ENCODE peak calls at places on chromosomes 7 and 10, in four cellular contexts. Y is OCI-M1; G is activated effector memory CD4-positive, alpha-beta T cell treated with anti-CD3 and anti-CD28 coated beads, Interleukin-2, amount 50 U/mL, for 16 hours; N is dermis microvascular lymphatic vessel endothelial cell. F is an unnamed sample.

GRCh38 chr7:24728503-24729364 is 28.5 kb downstream of the GSDME start:
- DNase-seq in N (no peak), G (no peak), Y (peak), F (no peak)

GRCh38 chr10:73873843-73874215 is 526 bp downstream of the CAMK2G start:
- DNase-seq in G (peak), N (no peak), Y (peak), F (peak)

GRCh38 chr7:87155788-87156187 is 3.5 kb downstream of the DMTF1 start:
- DNase-seq in Y (no peak), G (no peak), N (no peak), F (no peak)

GRCh38 chr7:151665363-151665762 is 145.7 kb upstream of the RHEB start:
- DNase-seq in Y (no peak), G (no peak), N (no peak), F (no peak)

GRCh38 chr7:121985476-121985875 is 112.5 kb downstream of the PTPRZ1 start:
- DNase-seq in Y (no peak), G (no peak), N (no peak), F (no peak)

GRCh38 chr10:62815373-62816111 is 624 bp downstream of the EGR2 start:
- DNase-seq in Y (no peak), G (peak), N (no peak), F (peak)

GRCh38 chr10:61010863-61011262 is 66.9 kb upstream of the RHOBTB1 start:
- DNase-seq in Y (peak), N (no peak), G (no peak), F (no peak)

GRCh38 chr7:18345641-18346234 is 149.8 kb upstream of the HDAC9 start:
- DNase-seq in Y (peak), G (peak), N (peak), F (no peak)

GRCh38 chr7:76509931-76510877 is at the start of gene UPK3B:
- DNase-seq in N (no peak), G (no peak), Y (no peak), F (peak)

GRCh38 chr7:94135180-94135579 is 131.0 kb upstream of the BET1 start:
- DNase-seq in G (no peak), N (no peak), Y (no peak), F (no peak)

GRCh38 chr10:73756183-73756582 is 12.0 kb downstream of the SEC24C start:
- DNase-seq in G (no peak), Y (no peak), N (no peak), F (no peak)

GRCh38 chr7:33775790-33776189 is 129.5 kb upstream of the BMPER start:
- DNase-seq in G (no peak), N (no peak), Y (no peak), F (no peak)

GRCh38 chr10:27893320-27894014 is 105.4 kb downstream of the ODAD2 start:
- DNase-seq in Y (no peak), N (no peak), G (no peak), F (no peak)

GRCh38 chr7:46317256-46317655 is 396.2 kb upstream of the IGFBP3 start:
- DNase-seq in Y (no peak), G (no peak), N (no peak), F (no peak)

GRCh38 chr10:5433182-5433581 is 20.8 kb downstream of the NET1 start:
- DNase-seq in N (no peak), Y (no peak), G (no peak), F (no peak)

GRCh38 chr7:99050971-99051370 is 92.9 kb downstream of the SMURF1 start:
- DNase-seq in Y (no peak), G (no peak), N (no peak), F (no peak)

GRCh38 chr7:137898839-137899681 is 52.3 kb upstream of the DGKI start:
- DNase-seq in N (peak), Y (peak), G (peak), F (peak)

GRCh38 chr10:120732643-120733313 is 118.4 kb upstream of the WDR11 start:
- DNase-seq in Y (no peak), G (no peak), N (no peak), F (no peak)

GRCh38 chr10:62082270-62082669 is 180.8 kb downstream of the ARID5B start:
- DNase-seq in Y (no peak), G (no peak), N (no peak), F (no peak)

GRCh38 chr7:156778201-156778600 is 114.8 kb downstream of the LMBR1 start:
- DNase-seq in N (no peak), G (no peak), Y (no peak), F (no peak)

GRCh38 chr7:153934048-153934447 is 118.2 kb upstream of the DPP6 start:
- DNase-seq in N (no peak), G (no peak), Y (no peak), F (no peak)

GRCh38 chr7:43201912-43202311 is 89.5 kb downstream of the HECW1 start:
- DNase-seq in Y (no peak), N (no peak), G (no peak), F (no peak)

GRCh38 chr10:63603709-63604445 is 82.7 kb downstream of the REEP3 start:
- DNase-seq in Y (no peak), N (no peak), G (no peak), F (no peak)

F was measured in upper lobe of right lung.